ENCODE peak calls at places on chromosomes 3 and 15, in nine cellular contexts. One of them, this sample, is unnamed.

GRCh38 chr15:96544162-96544756 is 213.8 kb downstream of the NR2F2 start:
- DNase-seq in hypothalamus: no peak
- DNase-seq in activated CD8-positive, alpha-beta memory T cell treated with anti-CD3 and anti-CD28 coated beads for 4 hours: no peak
- DNase-seq in adrenal gland: no peak
- DNase-seq in psoas muscle: no peak
- DNase-seq in Panc1: no peak
- DNase-seq in NCI-H460: no peak
- DNase-seq in anterior cingulate cortex: no peak
- DNase-seq in MG63: no peak
- DNase-seq in this sample: no peak

GRCh38 chr15:68364028-68364659 is 67.8 kb downstream of the ITGA11 start:
- DNase-seq in hypothalamus: peak
- DNase-seq in activated CD8-positive, alpha-beta memory T cell treated with anti-CD3 and anti-CD28 coated beads for 4 hours: no peak
- DNase-seq in adrenal gland: no peak
- DNase-seq in psoas muscle: no peak
- DNase-seq in Panc1: no peak
- DNase-seq in NCI-H460: no peak
- DNase-seq in anterior cingulate cortex: no peak
- DNase-seq in MG63: peak
- DNase-seq in this sample: no peak

GRCh38 chr3:50320853-50321145 is 1.7 kb downstream of the HYAL2 start:
- DNase-seq in hypothalamus: no peak
- DNase-seq in activated CD8-positive, alpha-beta memory T cell treated with anti-CD3 and anti-CD28 coated beads for 4 hours: no peak
- DNase-seq in adrenal gland: no peak
- DNase-seq in psoas muscle: no peak
- DNase-seq in Panc1: no peak
- DNase-seq in NCI-H460: no peak
- DNase-seq in anterior cingulate cortex: no peak
- DNase-seq in MG63: no peak
- DNase-seq in this sample: no peak

GRCh38 chr3:40524571-40525285 is at the start of gene ZNF621:
- DNase-seq in hypothalamus: peak
- DNase-seq in activated CD8-positive, alpha-beta memory T cell treated with anti-CD3 and anti-CD28 coated beads for 4 hours: peak
- DNase-seq in adrenal gland: peak
- DNase-seq in psoas muscle: peak
- DNase-seq in Panc1: no peak
- DNase-seq in NCI-H460: peak
- DNase-seq in anterior cingulate cortex: peak
- DNase-seq in MG63: peak
- DNase-seq in this sample: peak

GRCh38 chr3:99962703-99963102 is 145.0 kb downstream of the CMSS1 start:
- DNase-seq in hypothalamus: no peak
- DNase-seq in activated CD8-positive, alpha-beta memory T cell treated with anti-CD3 and anti-CD28 coated beads for 4 hours: no peak
- DNase-seq in adrenal gland: no peak
- DNase-seq in psoas muscle: no peak
- DNase-seq in Panc1: no peak
- DNase-seq in NCI-H460: no peak
- DNase-seq in anterior cingulate cortex: no peak
- DNase-seq in MG63: no peak
- DNase-seq in this sample: no peak

GRCh38 chr3:8110966-8111798 is 390.4 kb upstream of the LMCD1 start:
- DNase-seq in hypothalamus: peak
- DNase-seq in activated CD8-positive, alpha-beta memory T cell treated with anti-CD3 and anti-CD28 coated beads for 4 hours: peak
- DNase-seq in adrenal gland: peak
- DNase-seq in psoas muscle: no peak
- DNase-seq in Panc1: peak
- DNase-seq in NCI-H460: peak
- DNase-seq in anterior cingulate cortex: peak
- DNase-seq in MG63: peak
- DNase-seq in this sample: peak

GRCh38 chr3:108091498-108092259 is 848 bp upstream of the CD47 start:
- DNase-seq in hypothalamus: no peak
- DNase-seq in activated CD8-positive, alpha-beta memory T cell treated with anti-CD3 and anti-CD28 coated beads for 4 hours: no peak
- DNase-seq in adrenal gland: peak
- DNase-seq in psoas muscle: no peak
- DNase-seq in Panc1: no peak
- DNase-seq in NCI-H460: no peak
- DNase-seq in anterior cingulate cortex: no peak
- DNase-seq in MG63: no peak
- DNase-seq in this sample: no peak

GRCh38 chr3:72100062-72100511 is 315.1 kb upstream of the PROK2 start:
- DNase-seq in hypothalamus: no peak
- DNase-seq in activated CD8-positive, alpha-beta memory T cell treated with anti-CD3 and anti-CD28 coated beads for 4 hours: no peak
- DNase-seq in adrenal gland: no peak
- DNase-seq in psoas muscle: no peak
- DNase-seq in Panc1: no peak
- DNase-seq in NCI-H460: no peak
- DNase-seq in anterior cingulate cortex: no peak
- DNase-seq in MG63: no peak
- DNase-seq in this sample: no peak

GRCh38 chr15:27601239-27601942 is 497.7 kb downstream of the OCA2 start:
- DNase-seq in hypothalamus: no peak
- DNase-seq in activated CD8-positive, alpha-beta memory T cell treated with anti-CD3 and anti-CD28 coated beads for 4 hours: no peak
- DNase-seq in adrenal gland: no peak
- DNase-seq in psoas muscle: no peak
- DNase-seq in Panc1: no peak
- DNase-seq in NCI-H460: peak
- DNase-seq in anterior cingulate cortex: no peak
- DNase-seq in MG63: no peak
- DNase-seq in this sample: no peak

This sample was measured in iPS DF 19.7.